ENCODE peak calls at places on chromosomes 4 and X, in four cellular contexts. E, X, A and G are unnamed samples. For H3K4me1, the result is how much of the 10 kb centered on the place peaks cover.

GRCh38 chr4:106898621-106899230 is 137.4 kb downstream of the DKK2 start:
- DNase-seq in E (no peak), A (no peak), X (no peak), G (no peak)

GRCh38 chr4:1746919-1747602 is 25.7 kb downstream of the TACC3 start:
- DNase-seq in E (no peak), X (no peak), A (no peak), G (no peak)

GRCh38 chrX:153310901-153311300 is 10.7 kb downstream of the PNMA6F start:
- DNase-seq in E (no peak), X (no peak), A (no peak), G (no peak)

GRCh38 chrX:16739574-16739973 is 20.2 kb downstream of the SYAP1 start:
- DNase-seq in X (no peak), A (no peak), E (no peak), G (peak)

GRCh38 chr4:1056671-1057402 is 45.4 kb downstream of the FGFRL1 start:
- DNase-seq in A (no peak), X (no peak), E (peak), G (no peak)

GRCh38 chrX:21747523-21747922 is 10.4 kb downstream of the SMPX start:
- DNase-seq in E (no peak), A (no peak), X (no peak), G (no peak)

GRCh38 chrX:53580742-53581504 is 105.6 kb downstream of the HUWE1 start:
- DNase-seq in E (no peak), X (no peak), A (no peak), G (no peak)

GRCh38 chr4:94457692-94458106 is 6.0 kb downstream of the PDLIM5 start:
- DNase-seq in A (no peak), X (no peak), E (no peak), G (no peak)

GRCh38 chrX:65671966-65672365 is 4.5 kb downstream of the MSN start:
- DNase-seq in X (no peak), A (no peak), E (no peak), G (no peak)

GRCh38 chrX:14832151-14832550 is 40.7 kb downstream of the FANCB start:
- DNase-seq in A (no peak), X (no peak), E (no peak), G (no peak)

GRCh38 chr4:152197211-152197610 is 338.7 kb downstream of the FBXW7 start:
- DNase-seq in X (no peak), E (no peak), A (no peak), G (no peak)

GRCh38 chr4:113760852-113761681 is 471 bp downstream of the CAMK2D start:
- DNase-seq in A (peak), X (peak), E (peak), G (peak)

GRCh38 chr4:6887591-6888371 is 21.8 kb upstream of the TBC1D14 start:
- DNase-seq in E (peak), X (no peak), A (no peak), G (no peak)

GRCh38 chrX:67570839-67571238 is 27.0 kb downstream of the AR start:
- DNase-seq in X (no peak), A (no peak), E (no peak), G (no peak)

GRCh38 chr4:74223801-74224200 is 65.9 kb downstream of the MTHFD2L start:
- DNase-seq in E (no peak), A (no peak), X (no peak), G (no peak)

GRCh38 chr4:150119492-150119891 is 41.2 kb downstream of the DCLK2 start:
- DNase-seq in E (no peak), X (no peak), A (no peak), G (no peak)

GRCh38 chr4:6465985-6466384 is 6.4 kb downstream of the PPP2R2C start:
- DNase-seq in E (no peak), X (no peak), A (no peak), G (no peak)

GRCh38 chrX:150211988-150212387 is 151.1 kb upstream of the MAMLD1 start:
- DNase-seq in X (no peak), E (no peak), A (no peak), G (no peak)

GRCh38 chr4:184420881-184421416 is 53.4 kb downstream of the IRF2 start:
- DNase-seq in A (no peak), X (no peak), E (no peak), G (no peak)
- H3K4me1 ChIP-seq in A (half or more), X (half or more), E (under half), G (under half)

GRCh38 chr4:108139089-108139488 is 29.6 kb downstream of the LEF1 start:
- DNase-seq in E (no peak), X (no peak), A (no peak), G (no peak)

GRCh38 chr4:108130955-108131354 is 37.8 kb downstream of the LEF1 start:
- DNase-seq in X (no peak), E (no peak), A (no peak), G (no peak)

GRCh38 chr4:108141213-108142045 is 27.3 kb downstream of the LEF1 start:
- DNase-seq in A (no peak), E (no peak), X (no peak), G (no peak)

GRCh38 chr4:108140328-108140727 is 28.4 kb downstream of the LEF1 start:
- DNase-seq in X (no peak), A (no peak), E (no peak), G (no peak)

GRCh38 chr4:108135549-108136209 is 33.1 kb downstream of the LEF1 start:
- DNase-seq in X (no peak), A (no peak), E (no peak), G (peak)
- H3K4me1 ChIP-seq in X (under half), A (under half), E (under half), G (under half)

DNA sequence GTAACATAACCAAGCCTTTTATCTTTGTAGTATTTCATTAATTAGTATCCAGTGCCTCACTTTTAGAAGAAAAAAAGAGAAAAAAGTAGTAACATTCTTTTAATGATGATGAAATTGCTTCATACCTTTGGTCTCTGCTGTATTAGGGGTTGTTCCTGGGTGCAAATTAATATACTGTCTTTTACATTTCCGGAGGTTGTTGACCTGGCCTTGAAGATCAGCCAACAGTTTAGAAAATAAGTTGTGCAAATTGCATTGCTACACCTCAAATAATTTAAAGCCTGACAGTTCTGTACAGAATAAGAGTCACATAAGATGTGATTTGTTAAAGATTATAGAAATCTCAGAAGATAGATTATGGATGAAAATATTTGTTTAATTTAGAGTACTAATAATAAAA is 3.8 kb downstream of the NFKB1 start:
- DNase-seq in A (no peak), X (no peak), E (no peak), G (no peak)
- H3K4me1 ChIP-seq in A (half or more), X (under half), E (half or more), G (under half)

GRCh38 chr4:139823345-139823744 is 157.7 kb downstream of the MGST2 start:
- DNase-seq in E (no peak), A (no peak), X (no peak), G (no peak)
- H3K4me1 ChIP-seq in E (under half), A (under half), X (under half), G (under half)

DNA sequence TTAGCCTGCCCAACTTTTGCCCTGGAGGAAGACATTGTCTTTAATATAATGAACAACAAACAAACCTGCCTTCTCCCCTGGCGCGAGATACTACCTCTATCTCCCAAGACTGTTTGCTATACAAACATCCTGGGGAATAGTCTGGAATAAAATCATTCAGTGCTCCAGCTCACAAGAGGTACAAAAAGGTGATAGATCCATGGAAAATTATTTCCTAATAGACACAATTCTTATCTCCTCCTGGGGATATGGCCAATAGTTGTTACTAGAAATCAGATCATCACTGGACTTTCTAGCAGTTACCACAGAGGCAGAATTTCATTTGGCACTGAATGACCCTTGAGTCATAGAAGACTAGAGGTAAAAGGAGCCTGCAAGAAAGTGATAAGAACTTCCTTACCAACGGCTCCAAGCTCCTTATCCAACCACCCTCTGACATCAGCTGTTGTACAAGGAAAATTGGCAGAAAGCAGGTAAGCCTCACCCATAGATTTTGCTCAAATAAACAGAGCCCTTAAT is 38.1 kb downstream of the MID1 start:
- DNase-seq in E (no peak), X (no peak), A (no peak), G (no peak)
- H3K4me1 ChIP-seq in E (under half), X (under half), A (under half), G (under half)